ENCODE peak calls at places on chromosomes 5 and 9, in six cellular contexts. D is right atrium auricular region; R is dorsolateral prefrontal cortex; X is stomach; M is A549; Z is activated CD8-positive, alpha-beta T cell treated with anti-CD3 and anti-CD28 coated beads for 36 hours. L is an unnamed sample.
A peak's percentile ranks its signal among the peaks of the same experiment; 100 is the strongest.

GRCh38 chr9:133802256-133802655 is 64.1 kb upstream of the SARDH start:
- DNase-seq in D (no peak), R (no peak), X (no peak), M (no peak), Z (no peak), L (no peak)

GRCh38 chr5:108481355-108481931 is 99.5 kb upstream of the FBXL17 start:
- DNase-seq in D (no peak), R (no peak), X (no peak), M (no peak), Z (no peak), L (no peak)

GRCh38 chr9:93003552-93004407 is 54.7 kb upstream of the SUSD3 start:
- DNase-seq in D (no peak), R (peak; percentile 62), X (peak; percentile 71), M (peak; percentile 73), Z (peak; percentile 79), L (peak; percentile 64)

GRCh38 chr5:170612256-170612656 is 108.4 kb downstream of the KCNIP1 start:
- DNase-seq in D (no peak), R (no peak), X (no peak), M (no peak), Z (no peak), L (no peak)

GRCh38 chr5:154788212-154788611 is 33.0 kb downstream of the LARP1 start:
- DNase-seq in D (no peak), R (no peak), X (no peak), M (no peak), Z (no peak), L (no peak)

GRCh38 chr9:16559418-16560188 is 310.9 kb downstream of the BNC2 start:
- DNase-seq in D (no peak), R (no peak), X (no peak), M (no peak), Z (no peak), L (no peak)

GRCh38 chr5:79413112-79413511 is 100.8 kb downstream of the HOMER1 start:
- DNase-seq in D (no peak), R (no peak), X (no peak), M (no peak), Z (no peak), L (no peak)

GRCh38 chr9:83015897-83016296 is 47.0 kb downstream of the RASEF start:
- DNase-seq in D (no peak), R (no peak), X (no peak), M (no peak), Z (no peak), L (no peak)

GRCh38 chr5:5421149-5421960 is 1.1 kb upstream of the ICE1 start:
- DNase-seq in D (no peak), R (no peak), X (no peak), M (no peak), Z (peak; percentile 47), L (peak; percentile 9)

GRCh38 chr5:179331591-179331990 is 13.7 kb downstream of the ADAMTS2 start:
- DNase-seq in D (no peak), R (no peak), X (no peak), M (no peak), Z (no peak), L (no peak)

GRCh38 chr5:141488591-141489478 is at the start of gene PCDHGC5:
- DNase-seq in D (peak; percentile 57), R (no peak), X (no peak), M (no peak), Z (no peak), L (no peak)

DNA sequence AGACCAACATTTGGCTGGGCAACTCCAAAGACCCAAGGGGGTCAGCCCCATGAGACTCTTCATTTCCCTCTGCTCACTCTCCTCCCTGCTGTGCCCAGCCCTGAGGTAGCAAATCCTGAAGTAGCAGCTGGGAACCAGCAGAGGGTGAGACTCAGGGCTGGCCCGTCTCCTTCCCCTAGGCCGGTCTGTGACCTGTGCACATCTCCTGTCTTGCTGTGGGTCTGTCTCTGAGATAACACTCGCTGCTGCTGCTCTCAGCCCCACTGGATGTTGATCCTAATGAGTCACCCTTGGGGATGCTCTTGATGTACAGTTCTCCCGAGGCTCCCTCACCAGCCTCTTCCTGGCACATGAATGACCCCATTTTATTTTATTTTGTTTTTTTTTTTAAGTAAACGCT is 7.3 kb upstream of the OR2V1 start:
- DNase-seq in D (no peak), R (no peak), X (no peak), M (no peak), Z (no peak), L (no peak)
- TF ChIP-seq CTCF in D (no peak), R (no peak), X (no peak), M (no peak), Z (no peak), L (no peak)

GRCh38 chr5:132490484-132491367 is at the start of gene IRF1:
- DNase-seq in D (peak; percentile 98), R (peak; percentile 94), X (peak; percentile 97), M (peak; percentile 97), Z (peak; percentile 97), L (peak; percentile 94)
- TF ChIP-seq CTCF in D (no peak), R (peak; percentile 59), X (no peak), M (no peak), Z (no peak), L (peak; percentile 2)

GRCh38 chr9:127361561-127361960 is 35.4 kb upstream of the SLC2A8 start:
- DNase-seq in D (no peak), R (no peak), X (peak; percentile 40), M (no peak), Z (no peak), L (no peak)

GRCh38 chr9:127362829-127363228 is 34.1 kb upstream of the SLC2A8 start:
- DNase-seq in D (no peak), R (no peak), X (no peak), M (no peak), Z (no peak), L (no peak)

GRCh38 chr9:127358770-127359169 is 38.2 kb upstream of the SLC2A8 start:
- DNase-seq in D (no peak), R (no peak), X (no peak), M (no peak), Z (no peak), L (no peak)

GRCh38 chr9:127360205-127360604 is 36.8 kb upstream of the SLC2A8 start:
- DNase-seq in D (no peak), R (no peak), X (no peak), M (no peak), Z (no peak), L (no peak)

DNA sequence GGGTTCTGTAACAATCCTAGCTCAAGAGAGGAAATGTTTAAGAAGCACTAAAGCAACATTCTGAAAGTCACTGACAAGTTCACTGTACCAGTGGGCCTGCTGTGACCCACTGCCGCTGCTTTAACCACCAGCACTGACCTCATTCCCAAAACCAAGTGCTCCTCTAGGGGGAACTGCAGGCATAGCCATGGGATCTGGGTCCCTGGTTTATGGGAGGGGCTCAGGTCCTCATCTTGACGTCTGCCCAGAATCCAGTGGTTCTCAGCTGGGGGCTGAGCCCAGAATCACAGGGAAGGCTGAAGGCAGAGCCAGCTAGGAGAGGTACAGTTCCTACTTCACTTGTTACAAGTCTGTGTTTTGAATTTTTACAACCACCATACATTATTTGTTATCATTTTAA is 36.1 kb upstream of the SLC2A8 start:
- DNase-seq in D (no peak), R (no peak), X (peak; percentile 20), M (peak; percentile 40), Z (no peak), L (no peak)
- TF ChIP-seq CTCF in D (no peak), R (no peak), X (no peak), M (peak; percentile 31), Z (no peak), L (no peak)

GRCh38 chr9:36996677-36997076 is 37.4 kb downstream of the PAX5 start:
- DNase-seq in D (no peak), R (no peak), X (no peak), M (no peak), Z (no peak), L (no peak)

GRCh38 chr9:36995927-36996471 is 38.1 kb downstream of the PAX5 start:
- DNase-seq in D (no peak), R (peak; percentile 43), X (peak; percentile 70), M (peak; percentile 60), Z (peak; percentile 71), L (peak; percentile 87)

GRCh38 chr9:36991516-36992134 is 42.4 kb downstream of the PAX5 start:
- DNase-seq in D (no peak), R (no peak), X (peak; percentile 31), M (peak; percentile 43), Z (peak; percentile 64), L (peak; percentile 65)

GRCh38 chr9:36992501-36993316 is 41.4 kb downstream of the PAX5 start:
- DNase-seq in D (no peak), R (no peak), X (no peak), M (no peak), Z (no peak), L (no peak)

DNA sequence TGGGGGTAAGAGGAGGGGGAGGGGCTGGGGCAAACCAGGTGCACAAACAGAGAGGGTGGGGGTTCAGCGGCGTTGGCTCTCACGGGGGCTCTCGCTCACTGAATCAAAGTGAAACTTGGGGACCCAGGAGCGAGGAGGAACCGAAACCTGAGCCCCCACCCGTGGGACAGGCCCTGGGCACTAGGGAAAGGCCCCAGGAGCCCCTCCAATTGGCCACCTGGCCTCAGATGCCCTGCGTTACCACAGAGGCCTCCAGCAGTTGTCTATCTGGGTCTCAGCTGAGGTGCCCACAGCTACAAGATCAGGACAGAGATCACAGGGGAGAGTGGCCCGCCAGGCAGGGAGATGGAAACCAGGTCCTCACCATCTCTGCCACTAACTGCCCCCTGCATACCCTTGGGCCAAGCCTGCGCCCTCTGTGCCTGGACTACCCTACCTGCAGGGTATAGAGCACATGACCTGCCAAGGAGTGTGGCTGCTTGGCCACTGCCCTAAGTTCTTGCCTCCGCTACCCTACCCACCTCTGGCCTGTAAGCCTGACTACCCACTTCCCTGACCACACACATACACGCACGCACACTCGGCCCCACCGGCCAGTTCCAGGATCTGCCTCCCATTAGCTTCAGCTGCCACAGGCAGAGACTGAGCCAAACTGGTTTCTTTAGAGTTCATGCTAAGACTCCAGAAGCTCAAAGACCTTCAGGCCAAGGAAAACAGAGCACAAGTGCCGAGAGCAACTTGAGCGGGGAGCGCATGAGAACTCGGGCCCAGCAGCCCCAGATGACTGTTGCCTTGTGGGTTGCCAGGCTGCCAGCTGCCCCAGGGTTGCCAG is 39.9 kb downstream of the PAX5 start:
- DNase-seq in D (no peak), R (no peak), X (no peak), M (no peak), Z (no peak), L (no peak)
- TF ChIP-seq CTCF in D (no peak), R (no peak), X (no peak), M (no peak), Z (no peak), L (no peak)

GRCh38 chr9:124879226-124879625 is 17.3 kb downstream of the ARPC5L start:
- DNase-seq in D (no peak), R (no peak), X (no peak), M (no peak), Z (no peak), L (no peak)
- TF ChIP-seq CTCF in D (no peak), R (no peak), X (no peak), M (no peak), Z (no peak), L (no peak)

DNA sequence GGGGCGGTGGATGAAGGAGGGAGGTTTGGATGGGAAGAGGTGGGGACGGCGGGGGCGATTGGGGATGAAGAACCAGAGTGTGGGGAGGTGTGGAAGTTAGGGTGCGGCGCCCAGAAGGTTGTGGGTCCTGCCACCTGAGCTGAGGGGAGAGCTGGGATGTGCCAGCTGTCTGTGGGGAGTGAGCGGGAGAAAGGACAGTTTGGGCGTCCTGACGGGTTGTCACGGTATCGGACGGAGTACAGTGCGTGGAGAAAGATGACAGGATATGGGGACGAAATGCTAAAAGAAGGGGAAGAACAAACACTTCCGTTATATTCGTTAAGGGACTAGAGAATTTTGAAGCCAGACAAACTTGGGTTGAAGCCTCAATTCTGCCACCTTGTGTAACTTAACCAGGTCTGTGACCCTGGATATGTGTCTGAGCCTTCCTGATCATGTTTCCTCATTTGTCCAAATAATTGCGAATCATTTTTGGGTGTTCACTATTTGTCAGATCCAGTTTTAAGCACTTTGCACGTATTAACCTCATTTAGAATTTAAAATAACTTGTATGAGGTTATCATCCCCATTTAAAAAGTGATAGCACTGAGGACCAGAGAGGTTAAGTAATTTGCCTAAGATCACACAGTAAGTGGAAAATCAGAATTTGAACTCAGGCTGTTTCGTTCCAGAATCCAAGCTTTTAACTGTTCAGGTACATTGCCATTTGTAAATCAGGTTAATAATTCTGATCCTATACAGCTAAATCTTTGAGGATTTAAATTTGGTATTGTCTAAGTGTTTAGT is 689 bp downstream of the CNTRL start:
- DNase-seq in D (no peak), R (no peak), X (no peak), M (no peak), Z (no peak), L (no peak)
- TF ChIP-seq CTCF in D (no peak), R (no peak), X (no peak), M (no peak), Z (peak; percentile 30), L (no peak)